ENCODE peak calls at places on chromosomes 2 and 18, in ten cellular contexts. One of them, this sample, is unnamed.

GRCh38 chr18:34120294-34120693 is 104.4 kb downstream of the NOL4 start:
- DNase-seq in left ventricle myocardium inferior: no peak
- DNase-seq in nephron progenitor cell: no peak
- DNase-seq in fibroblast of lung: no peak
- DNase-seq in heart left ventricle: no peak
- DNase-seq in bronchial epithelial cell: peak
- DNase-seq in colonic mucosa: no peak
- DNase-seq in mucosa of descending colon: no peak
- DNase-seq in fibroblast of mammary gland: no peak
- DNase-seq in cardiac fibroblast: no peak
- DNase-seq in this sample: no peak

GRCh38 chr2:73232471-73233153 is 427 bp downstream of the PRADC1 start:
- DNase-seq in left ventricle myocardium inferior: no peak
- DNase-seq in nephron progenitor cell: no peak
- DNase-seq in fibroblast of lung: no peak
- DNase-seq in heart left ventricle: no peak
- DNase-seq in bronchial epithelial cell: peak
- DNase-seq in colonic mucosa: peak
- DNase-seq in mucosa of descending colon: peak
- DNase-seq in fibroblast of mammary gland: no peak
- DNase-seq in cardiac fibroblast: no peak
- DNase-seq in this sample: peak

GRCh38 chr2:238225911-238226697 is 13.7 kb downstream of the HES6 start:
- DNase-seq in left ventricle myocardium inferior: no peak
- DNase-seq in nephron progenitor cell: no peak
- DNase-seq in fibroblast of lung: peak
- DNase-seq in heart left ventricle: peak
- DNase-seq in bronchial epithelial cell: no peak
- DNase-seq in colonic mucosa: no peak
- DNase-seq in mucosa of descending colon: no peak
- DNase-seq in fibroblast of mammary gland: peak
- DNase-seq in cardiac fibroblast: peak
- DNase-seq in this sample: no peak

GRCh38 chr18:11183621-11184020 is 34.3 kb upstream of the PIEZO2 start:
- DNase-seq in left ventricle myocardium inferior: no peak
- DNase-seq in nephron progenitor cell: no peak
- DNase-seq in fibroblast of lung: no peak
- DNase-seq in heart left ventricle: no peak
- DNase-seq in bronchial epithelial cell: no peak
- DNase-seq in colonic mucosa: no peak
- DNase-seq in mucosa of descending colon: no peak
- DNase-seq in fibroblast of mammary gland: peak
- DNase-seq in cardiac fibroblast: no peak
- DNase-seq in this sample: no peak

GRCh38 chr2:136210822-136211221 is 92.9 kb upstream of the CXCR4 start:
- DNase-seq in left ventricle myocardium inferior: no peak
- DNase-seq in nephron progenitor cell: no peak
- DNase-seq in fibroblast of lung: no peak
- DNase-seq in heart left ventricle: no peak
- DNase-seq in bronchial epithelial cell: no peak
- DNase-seq in colonic mucosa: no peak
- DNase-seq in mucosa of descending colon: no peak
- DNase-seq in fibroblast of mammary gland: no peak
- DNase-seq in cardiac fibroblast: no peak
- DNase-seq in this sample: no peak

GRCh38 chr18:48875314-48875941 is 75.3 kb downstream of the SMAD7 start:
- DNase-seq in left ventricle myocardium inferior: no peak
- DNase-seq in nephron progenitor cell: no peak
- DNase-seq in fibroblast of lung: no peak
- DNase-seq in heart left ventricle: no peak
- DNase-seq in bronchial epithelial cell: no peak
- DNase-seq in colonic mucosa: no peak
- DNase-seq in mucosa of descending colon: no peak
- DNase-seq in fibroblast of mammary gland: no peak
- DNase-seq in cardiac fibroblast: no peak
- DNase-seq in this sample: no peak

GRCh38 chr2:117958186-117958585 is 55.7 kb downstream of the CCDC93 start:
- DNase-seq in left ventricle myocardium inferior: no peak
- DNase-seq in nephron progenitor cell: no peak
- DNase-seq in fibroblast of lung: peak
- DNase-seq in heart left ventricle: no peak
- DNase-seq in bronchial epithelial cell: peak
- DNase-seq in colonic mucosa: peak
- DNase-seq in mucosa of descending colon: no peak
- DNase-seq in fibroblast of mammary gland: peak
- DNase-seq in cardiac fibroblast: peak
- DNase-seq in this sample: no peak

GRCh38 chr2:224584111-224584764 is 925 bp downstream of the CUL3 start:
- DNase-seq in left ventricle myocardium inferior: peak
- DNase-seq in nephron progenitor cell: peak
- DNase-seq in fibroblast of lung: peak
- DNase-seq in heart left ventricle: peak
- DNase-seq in bronchial epithelial cell: no peak
- DNase-seq in colonic mucosa: peak
- DNase-seq in mucosa of descending colon: peak
- DNase-seq in fibroblast of mammary gland: peak
- DNase-seq in cardiac fibroblast: peak
- DNase-seq in this sample: peak

GRCh38 chr2:68375522-68376040 is 10.5 kb downstream of the PLEK start:
- DNase-seq in left ventricle myocardium inferior: no peak
- DNase-seq in nephron progenitor cell: no peak
- DNase-seq in fibroblast of lung: no peak
- DNase-seq in heart left ventricle: no peak
- DNase-seq in bronchial epithelial cell: no peak
- DNase-seq in colonic mucosa: no peak
- DNase-seq in mucosa of descending colon: no peak
- DNase-seq in fibroblast of mammary gland: no peak
- DNase-seq in cardiac fibroblast: no peak
- DNase-seq in this sample: no peak

GRCh38 chr2:195613922-195614321 is 43.1 kb upstream of the SLC39A10 start:
- DNase-seq in left ventricle myocardium inferior: no peak
- DNase-seq in nephron progenitor cell: no peak
- DNase-seq in fibroblast of lung: peak
- DNase-seq in heart left ventricle: no peak
- DNase-seq in bronchial epithelial cell: peak
- DNase-seq in colonic mucosa: no peak
- DNase-seq in mucosa of descending colon: no peak
- DNase-seq in fibroblast of mammary gland: peak
- DNase-seq in cardiac fibroblast: peak
- DNase-seq in this sample: no peak

GRCh38 chr2:38484957-38485356 is 107.9 kb upstream of the ATL2 start:
- DNase-seq in left ventricle myocardium inferior: no peak
- DNase-seq in nephron progenitor cell: no peak
- DNase-seq in fibroblast of lung: no peak
- DNase-seq in heart left ventricle: no peak
- DNase-seq in bronchial epithelial cell: no peak
- DNase-seq in colonic mucosa: no peak
- DNase-seq in mucosa of descending colon: no peak
- DNase-seq in fibroblast of mammary gland: no peak
- DNase-seq in cardiac fibroblast: no peak
- DNase-seq in this sample: no peak

GRCh38 chr2:215974700-215975429 is 38.5 kb downstream of the MREG start:
- DNase-seq in left ventricle myocardium inferior: no peak
- DNase-seq in nephron progenitor cell: no peak
- DNase-seq in fibroblast of lung: no peak
- DNase-seq in heart left ventricle: no peak
- DNase-seq in bronchial epithelial cell: no peak
- DNase-seq in colonic mucosa: no peak
- DNase-seq in mucosa of descending colon: no peak
- DNase-seq in fibroblast of mammary gland: no peak
- DNase-seq in cardiac fibroblast: no peak
- DNase-seq in this sample: no peak

GRCh38 chr2:191170773-191171172 is 20.0 kb upstream of the STAT4 start:
- DNase-seq in left ventricle myocardium inferior: no peak
- DNase-seq in nephron progenitor cell: no peak
- DNase-seq in fibroblast of lung: no peak
- DNase-seq in heart left ventricle: no peak
- DNase-seq in bronchial epithelial cell: peak
- DNase-seq in colonic mucosa: no peak
- DNase-seq in mucosa of descending colon: no peak
- DNase-seq in fibroblast of mammary gland: peak
- DNase-seq in cardiac fibroblast: no peak
- DNase-seq in this sample: no peak

GRCh38 chr2:155054712-155055111 is 356.2 kb downstream of the KCNJ3 start:
- DNase-seq in left ventricle myocardium inferior: no peak
- DNase-seq in nephron progenitor cell: no peak
- DNase-seq in fibroblast of lung: no peak
- DNase-seq in heart left ventricle: no peak
- DNase-seq in bronchial epithelial cell: no peak
- DNase-seq in colonic mucosa: no peak
- DNase-seq in mucosa of descending colon: no peak
- DNase-seq in fibroblast of mammary gland: no peak
- DNase-seq in cardiac fibroblast: no peak
- DNase-seq in this sample: no peak

GRCh38 chr2:10097352-10098148 is 17.3 kb upstream of the CYS1 start:
- DNase-seq in left ventricle myocardium inferior: peak
- DNase-seq in nephron progenitor cell: peak
- DNase-seq in fibroblast of lung: peak
- DNase-seq in heart left ventricle: peak
- DNase-seq in bronchial epithelial cell: peak
- DNase-seq in colonic mucosa: peak
- DNase-seq in mucosa of descending colon: peak
- DNase-seq in fibroblast of mammary gland: peak
- DNase-seq in cardiac fibroblast: peak
- DNase-seq in this sample: peak

GRCh38 chr2:102033750-102034682 is 42.3 kb downstream of the IL1R2 start:
- DNase-seq in left ventricle myocardium inferior: no peak
- DNase-seq in nephron progenitor cell: no peak
- DNase-seq in fibroblast of lung: no peak
- DNase-seq in heart left ventricle: no peak
- DNase-seq in bronchial epithelial cell: no peak
- DNase-seq in colonic mucosa: no peak
- DNase-seq in mucosa of descending colon: no peak
- DNase-seq in fibroblast of mammary gland: no peak
- DNase-seq in cardiac fibroblast: no peak
- DNase-seq in this sample: no peak
- TF ChIP-seq CTCF in left ventricle myocardium inferior: no peak
- TF ChIP-seq CTCF in nephron progenitor cell: no peak
- TF ChIP-seq CTCF in fibroblast of lung: no peak
- TF ChIP-seq CTCF in heart left ventricle: no peak
- TF ChIP-seq CTCF in bronchial epithelial cell: no peak
- TF ChIP-seq CTCF in colonic mucosa: no peak
- TF ChIP-seq CTCF in mucosa of descending colon: no peak
- TF ChIP-seq CTCF in fibroblast of mammary gland: no peak
- TF ChIP-seq CTCF in cardiac fibroblast: no peak
- TF ChIP-seq CTCF in this sample: no peak

DNA sequence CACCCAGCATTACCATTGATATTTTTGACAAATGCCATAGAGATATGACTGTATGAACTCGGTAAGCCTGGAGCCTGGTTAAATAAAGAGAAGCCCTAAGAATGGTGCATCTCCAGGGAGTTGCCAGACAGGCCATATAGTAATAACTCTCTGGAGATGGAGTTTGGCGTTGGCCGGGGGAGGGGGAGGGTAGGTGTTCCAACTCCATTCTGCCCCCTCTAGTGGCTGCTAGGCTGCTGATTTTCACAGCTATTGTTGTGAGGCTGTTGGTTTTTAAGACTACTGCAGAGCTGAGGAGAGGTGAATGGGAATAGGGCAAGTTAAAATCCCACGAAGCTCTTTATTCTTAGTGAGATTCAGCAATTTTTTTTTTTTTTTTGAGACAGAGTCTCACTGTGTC is 99.9 kb downstream of the GALNT14 start:
- DNase-seq in left ventricle myocardium inferior: no peak
- DNase-seq in nephron progenitor cell: no peak
- DNase-seq in fibroblast of lung: no peak
- DNase-seq in heart left ventricle: no peak
- DNase-seq in bronchial epithelial cell: no peak
- DNase-seq in colonic mucosa: no peak
- DNase-seq in mucosa of descending colon: no peak
- DNase-seq in fibroblast of mammary gland: no peak
- DNase-seq in cardiac fibroblast: no peak
- DNase-seq in this sample: no peak
- TF ChIP-seq CTCF in left ventricle myocardium inferior: no peak
- TF ChIP-seq CTCF in nephron progenitor cell: no peak
- TF ChIP-seq CTCF in fibroblast of lung: no peak
- TF ChIP-seq CTCF in heart left ventricle: no peak
- TF ChIP-seq CTCF in bronchial epithelial cell: no peak
- TF ChIP-seq CTCF in colonic mucosa: no peak
- TF ChIP-seq CTCF in mucosa of descending colon: no peak
- TF ChIP-seq CTCF in fibroblast of mammary gland: no peak
- TF ChIP-seq CTCF in cardiac fibroblast: no peak
- TF ChIP-seq CTCF in this sample: no peak

DNA sequence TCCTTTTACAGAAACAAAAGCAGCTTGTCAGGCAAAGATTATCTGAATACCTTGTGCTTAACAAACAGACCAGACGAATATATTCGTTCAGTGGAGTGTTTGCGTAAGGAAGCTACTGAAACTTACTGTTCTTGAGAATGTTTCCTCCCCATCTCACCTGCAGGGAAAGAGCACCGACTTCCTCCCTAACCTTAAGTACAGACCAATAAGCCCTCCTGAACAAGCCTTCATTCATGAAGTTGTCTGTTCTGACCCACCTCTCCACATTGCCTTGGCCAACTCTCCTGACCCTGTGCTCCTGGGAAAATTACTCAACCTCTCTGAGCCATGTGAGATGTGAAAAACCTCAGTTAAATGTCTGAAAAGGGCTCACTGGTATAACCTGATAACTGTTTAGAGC is 35.2 kb downstream of the STK39 start:
- DNase-seq in left ventricle myocardium inferior: no peak
- DNase-seq in nephron progenitor cell: no peak
- DNase-seq in fibroblast of lung: no peak
- DNase-seq in heart left ventricle: no peak
- DNase-seq in bronchial epithelial cell: no peak
- DNase-seq in colonic mucosa: no peak
- DNase-seq in mucosa of descending colon: no peak
- DNase-seq in fibroblast of mammary gland: no peak
- DNase-seq in cardiac fibroblast: no peak
- DNase-seq in this sample: no peak
- TF ChIP-seq CTCF in left ventricle myocardium inferior: no peak
- TF ChIP-seq CTCF in nephron progenitor cell: no peak
- TF ChIP-seq CTCF in fibroblast of lung: no peak
- TF ChIP-seq CTCF in heart left ventricle: no peak
- TF ChIP-seq CTCF in bronchial epithelial cell: no peak
- TF ChIP-seq CTCF in colonic mucosa: no peak
- TF ChIP-seq CTCF in mucosa of descending colon: no peak
- TF ChIP-seq CTCF in fibroblast of mammary gland: no peak
- TF ChIP-seq CTCF in cardiac fibroblast: no peak
- TF ChIP-seq CTCF in this sample: no peak

DNA sequence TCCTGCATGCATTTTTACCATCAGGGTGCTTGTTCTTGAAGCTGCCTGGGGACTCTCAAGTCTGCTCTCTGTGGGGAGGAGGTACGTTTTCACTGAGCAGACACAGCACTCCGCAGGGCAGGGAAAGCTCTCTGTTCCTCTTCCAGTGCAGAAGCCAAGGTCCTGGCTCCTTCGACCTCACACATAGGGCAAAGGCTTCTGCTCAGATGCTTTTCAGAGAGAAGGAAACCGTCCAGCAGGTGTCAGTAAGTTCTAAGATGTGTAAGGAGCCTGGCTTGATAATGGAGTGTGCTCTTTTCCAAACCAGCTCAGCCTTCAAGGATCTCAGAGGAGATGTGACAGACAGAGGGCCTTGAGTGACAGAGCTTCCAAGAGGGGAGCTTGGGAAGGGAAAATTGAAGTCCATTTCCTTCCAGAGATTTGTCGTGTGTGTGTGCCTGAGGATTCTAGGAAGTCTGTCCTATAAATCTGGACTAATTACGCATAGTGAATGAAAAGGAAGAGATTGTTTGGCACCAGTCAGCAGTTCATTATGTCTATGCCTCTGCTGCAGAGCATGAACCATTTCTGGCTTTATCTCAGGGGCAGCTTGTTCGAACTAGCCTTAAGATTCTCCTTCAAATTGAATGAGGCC is 67.4 kb upstream of the UPP2 start:
- DNase-seq in left ventricle myocardium inferior: no peak
- DNase-seq in nephron progenitor cell: peak
- DNase-seq in fibroblast of lung: peak
- DNase-seq in heart left ventricle: no peak
- DNase-seq in bronchial epithelial cell: peak
- DNase-seq in colonic mucosa: peak
- DNase-seq in mucosa of descending colon: no peak
- DNase-seq in fibroblast of mammary gland: peak
- DNase-seq in cardiac fibroblast: peak
- DNase-seq in this sample: peak
- TF ChIP-seq CTCF in left ventricle myocardium inferior: peak
- TF ChIP-seq CTCF in nephron progenitor cell: peak
- TF ChIP-seq CTCF in fibroblast of lung: peak
- TF ChIP-seq CTCF in heart left ventricle: peak
- TF ChIP-seq CTCF in bronchial epithelial cell: peak
- TF ChIP-seq CTCF in colonic mucosa: peak
- TF ChIP-seq CTCF in mucosa of descending colon: no peak
- TF ChIP-seq CTCF in fibroblast of mammary gland: peak
- TF ChIP-seq CTCF in cardiac fibroblast: peak
- TF ChIP-seq CTCF in this sample: no peak

This sample was measured in glutamatergic neuron.